ENCODE peak calls at places on chromosomes 3 and 15, in ten cellular contexts. R, D, H, K, F, Q, E, N, I and A are unnamed samples.
A peak's percentile ranks its signal among the peaks of the same experiment; 100 is the strongest.

GRCh38 chr3:97871788-97872187 is 50.0 kb downstream of the CRYBG3 start:
- DNase-seq in R (no peak), D (no peak), H (no peak), K (no peak), F (no peak), Q (no peak), E (no peak), N (no peak), I (no peak), A (no peak)

GRCh38 chr15:78715439-78715838 is 74.4 kb upstream of the CHRNB4 start:
- DNase-seq in R (no peak), D (no peak), H (no peak), K (no peak), F (no peak), Q (no peak), E (no peak), N (no peak), I (no peak), A (no peak)

GRCh38 chr3:10437995-10438901 is 67.1 kb downstream of the ATP2B2 start:
- DNase-seq in R (peak; percentile 25), D (peak; percentile 46), H (peak; percentile 86), K (no peak), F (no peak), Q (no peak), E (no peak), N (no peak), I (peak; percentile 82), A (no peak)

GRCh38 chr3:8506611-8507061 is 5.0 kb downstream of the LMCD1 start:
- DNase-seq in R (no peak), D (no peak), H (peak; percentile 35), K (no peak), F (peak; percentile 52), Q (no peak), E (no peak), N (no peak), I (no peak), A (no peak)

GRCh38 chr3:79369306-79369705 is 398.5 kb downstream of the ROBO1 start:
- DNase-seq in R (no peak), D (no peak), H (no peak), K (no peak), F (peak; percentile 1), Q (no peak), E (no peak), N (no peak), I (no peak), A (no peak)

GRCh38 chr15:85754993-85755392 is 39.7 kb downstream of the KLHL25 start:
- DNase-seq in R (no peak), D (no peak), H (no peak), K (no peak), F (no peak), Q (no peak), E (no peak), N (no peak), I (no peak), A (no peak)

GRCh38 chr3:55698826-55699225 is 211.7 kb upstream of the WNT5A start:
- DNase-seq in R (no peak), D (no peak), H (no peak), K (no peak), F (no peak), Q (no peak), E (no peak), N (no peak), I (no peak), A (no peak)

GRCh38 chr3:13883681-13884080 is 3.8 kb upstream of the WNT7A start:
- DNase-seq in R (no peak), D (no peak), H (no peak), K (no peak), F (no peak), Q (no peak), E (no peak), N (no peak), I (no peak), A (no peak)

GRCh38 chr3:156535162-156535627 is 19.7 kb downstream of the SSR3 start:
- DNase-seq in R (peak; percentile 49), D (no peak), H (peak; percentile 63), K (no peak), F (peak; percentile 98), Q (no peak), E (peak; percentile 46), N (no peak), I (peak; percentile 98), A (no peak)

GRCh38 chr15:64599716-64600115 is 139.3 kb downstream of the ZNF609 start:
- DNase-seq in R (no peak), D (no peak), H (no peak), K (no peak), F (peak; percentile 36), Q (no peak), E (no peak), N (no peak), I (no peak), A (no peak)

GRCh38 chr3:118945834-118946233 is 88.8 kb downstream of the IGSF11 start:
- DNase-seq in R (no peak), D (peak; percentile 72), H (no peak), K (no peak), F (no peak), Q (no peak), E (peak; percentile 14), N (no peak), I (no peak), A (no peak)

GRCh38 chr3:157502916-157503620 is at the start of gene VEPH1:
- DNase-seq in R (no peak), D (no peak), H (no peak), K (no peak), F (no peak), Q (no peak), E (no peak), N (no peak), I (peak; percentile 26), A (no peak)

GRCh38 chr15:75733761-75734651 is 21.4 kb upstream of the CSPG4 start:
- DNase-seq in R (no peak), D (no peak), H (no peak), K (no peak), F (no peak), Q (no peak), E (no peak), N (no peak), I (no peak), A (no peak)

GRCh38 chr3:112736802-112737566 is 96.0 kb upstream of the CCDC80 start:
- DNase-seq in R (no peak), D (no peak), H (no peak), K (no peak), F (no peak), Q (no peak), E (no peak), N (no peak), I (no peak), A (no peak)

GRCh38 chr3:141828487-141829284 is 47.8 kb upstream of the ATP1B3 start:
- DNase-seq in R (no peak), D (peak; percentile 97), H (no peak), K (no peak), F (no peak), Q (no peak), E (no peak), N (no peak), I (no peak), A (no peak)

GRCh38 chr3:142243134-142243533 is 17.7 kb upstream of the GK5 start:
- DNase-seq in R (no peak), D (peak; percentile 79), H (no peak), K (no peak), F (no peak), Q (no peak), E (no peak), N (no peak), I (no peak), A (no peak)

GRCh38 chr3:195160257-195160898 is 110.6 kb downstream of the XXYLT1 start:
- DNase-seq in R (no peak), D (no peak), H (peak; percentile 69), K (no peak), F (peak; percentile 97), Q (no peak), E (no peak), N (no peak), I (peak; percentile 59), A (no peak)

GRCh38 chr3:16130066-16130465 is 44.4 kb upstream of the GALNT15 start:
- DNase-seq in R (no peak), D (no peak), H (no peak), K (no peak), F (no peak), Q (no peak), E (no peak), N (no peak), I (peak; percentile 63), A (no peak)

GRCh38 chr3:32733631-32734229 is 48.7 kb downstream of the CNOT10 start:
- DNase-seq in R (no peak), D (peak; percentile 1), H (no peak), K (no peak), F (peak; percentile 64), Q (no peak), E (no peak), N (no peak), I (no peak), A (no peak)

GRCh38 chr15:100943074-100943473 is 23.9 kb downstream of the LRRK1 start:
- DNase-seq in R (no peak), D (peak; percentile 22), H (no peak), K (no peak), F (no peak), Q (no peak), E (no peak), N (no peak), I (no peak), A (no peak)

GRCh38 chr3:141477224-141477623 is 9.6 kb upstream of the RASA2 start:
- DNase-seq in R (no peak), D (peak; percentile 34), H (peak; percentile 82), K (no peak), F (peak; percentile 89), Q (no peak), E (no peak), N (no peak), I (peak; percentile 52), A (no peak)

GRCh38 chr3:115912372-115912771 is 289.1 kb downstream of the GAP43 start:
- DNase-seq in R (no peak), D (no peak), H (no peak), K (no peak), F (no peak), Q (no peak), E (peak; percentile 20), N (no peak), I (no peak), A (no peak)

GRCh38 chr15:72967397-72967796 is 84.9 kb upstream of the NEO1 start:
- DNase-seq in R (no peak), D (peak; percentile 11), H (no peak), K (no peak), F (no peak), Q (no peak), E (no peak), N (no peak), I (no peak), A (no peak)

GRCh38 chr3:53550005-53550620 is 55.7 kb downstream of the CACNA1D start:
- DNase-seq in R (no peak), D (no peak), H (no peak), K (no peak), F (no peak), Q (no peak), E (no peak), N (no peak), I (no peak), A (no peak)

GRCh38 chr3:97658670-97659285 is 105.8 kb upstream of the ARL6 start:
- DNase-seq in R (no peak), D (peak; percentile 56), H (no peak), K (no peak), F (peak; percentile 43), Q (no peak), E (no peak), N (no peak), I (no peak), A (peak; percentile 53)

GRCh38 chr3:10625307-10625706 is 119.9 kb upstream of the ATP2B2 start:
- DNase-seq in R (no peak), D (no peak), H (no peak), K (no peak), F (no peak), Q (no peak), E (no peak), N (no peak), I (no peak), A (no peak)

GRCh38 chr3:42497009-42497731 is 5.3 kb upstream of the VIPR1 start:
- DNase-seq in R (no peak), D (no peak), H (no peak), K (no peak), F (no peak), Q (no peak), E (peak; percentile 45), N (no peak), I (no peak), A (no peak)

GRCh38 chr3:171813897-171814460 is 3.7 kb upstream of the PLD1 start:
- DNase-seq in R (peak; percentile 31), D (no peak), H (no peak), K (no peak), F (no peak), Q (no peak), E (no peak), N (no peak), I (no peak), A (no peak)